ENCODE peak calls at places on chromosomes 16 and 17, in eight cellular contexts. One of them, this sample, is unnamed.

GRCh38 chr17:15289285-15290185 is 24.4 kb upstream of the PMP22 start:
- DNase-seq in ascending aorta: no peak
- DNase-seq in IMR-90: peak; percentile 89
- DNase-seq in right lobe of liver: no peak
- DNase-seq in tibial nerve: no peak
- DNase-seq in effector memory CD4-positive, alpha-beta T cell: no peak
- DNase-seq in pancreas: no peak
- DNase-seq in colonic mucosa: no peak
- DNase-seq in this sample: no peak

GRCh38 chr17:70169707-70170597 is 620 bp downstream of the KCNJ2 start:
- DNase-seq in ascending aorta: no peak
- DNase-seq in IMR-90: peak; percentile 55
- DNase-seq in right lobe of liver: no peak
- DNase-seq in tibial nerve: no peak
- DNase-seq in effector memory CD4-positive, alpha-beta T cell: no peak
- DNase-seq in pancreas: no peak
- DNase-seq in colonic mucosa: no peak
- DNase-seq in this sample: no peak

GRCh38 chr16:88815901-88816589 is 4.3 kb upstream of the APRT start:
- DNase-seq in ascending aorta: no peak
- DNase-seq in IMR-90: no peak
- DNase-seq in right lobe of liver: no peak
- DNase-seq in tibial nerve: no peak
- DNase-seq in effector memory CD4-positive, alpha-beta T cell: no peak
- DNase-seq in pancreas: no peak
- DNase-seq in colonic mucosa: peak; percentile 62
- DNase-seq in this sample: no peak

GRCh38 chr17:40023590-40024292 is 8.5 kb downstream of the CSF3 start:
- DNase-seq in ascending aorta: no peak
- DNase-seq in IMR-90: no peak
- DNase-seq in right lobe of liver: no peak
- DNase-seq in tibial nerve: no peak
- DNase-seq in effector memory CD4-positive, alpha-beta T cell: no peak
- DNase-seq in pancreas: peak; percentile 70
- DNase-seq in colonic mucosa: peak; percentile 92
- DNase-seq in this sample: no peak

GRCh38 chr16:64893386-64893785 is 228.5 kb downstream of the CDH11 start:
- DNase-seq in ascending aorta: no peak
- DNase-seq in IMR-90: peak; percentile 21
- DNase-seq in right lobe of liver: no peak
- DNase-seq in tibial nerve: no peak
- DNase-seq in effector memory CD4-positive, alpha-beta T cell: no peak
- DNase-seq in pancreas: no peak
- DNase-seq in colonic mucosa: no peak
- DNase-seq in this sample: no peak

GRCh38 chr17:67853703-67854102 is 28.4 kb downstream of the BPTF start:
- DNase-seq in ascending aorta: no peak
- DNase-seq in IMR-90: no peak
- DNase-seq in right lobe of liver: no peak
- DNase-seq in tibial nerve: no peak
- DNase-seq in effector memory CD4-positive, alpha-beta T cell: no peak
- DNase-seq in pancreas: no peak
- DNase-seq in colonic mucosa: no peak
- DNase-seq in this sample: no peak

GRCh38 chr17:1498233-1498632 is 5.7 kb upstream of the MYO1C start:
- DNase-seq in ascending aorta: no peak
- DNase-seq in IMR-90: no peak
- DNase-seq in right lobe of liver: no peak
- DNase-seq in tibial nerve: no peak
- DNase-seq in effector memory CD4-positive, alpha-beta T cell: no peak
- DNase-seq in pancreas: no peak
- DNase-seq in colonic mucosa: no peak
- DNase-seq in this sample: no peak

GRCh38 chr17:47935961-47936360 is 5.4 kb upstream of the PNPO start:
- DNase-seq in ascending aorta: no peak
- DNase-seq in IMR-90: peak; percentile 85
- DNase-seq in right lobe of liver: no peak
- DNase-seq in tibial nerve: no peak
- DNase-seq in effector memory CD4-positive, alpha-beta T cell: no peak
- DNase-seq in pancreas: no peak
- DNase-seq in colonic mucosa: no peak
- DNase-seq in this sample: no peak

GRCh38 chr17:67027031-67027628 is 17.2 kb upstream of the CACNG1 start:
- DNase-seq in ascending aorta: no peak
- DNase-seq in IMR-90: peak; percentile 17
- DNase-seq in right lobe of liver: no peak
- DNase-seq in tibial nerve: no peak
- DNase-seq in effector memory CD4-positive, alpha-beta T cell: no peak
- DNase-seq in pancreas: no peak
- DNase-seq in colonic mucosa: no peak
- DNase-seq in this sample: no peak

GRCh38 chr16:72247821-72248253 is 75.9 kb upstream of the PMFBP1 start:
- DNase-seq in ascending aorta: no peak
- DNase-seq in IMR-90: peak; percentile 29
- DNase-seq in right lobe of liver: no peak
- DNase-seq in tibial nerve: no peak
- DNase-seq in effector memory CD4-positive, alpha-beta T cell: no peak
- DNase-seq in pancreas: peak; percentile 53
- DNase-seq in colonic mucosa: no peak
- DNase-seq in this sample: no peak

GRCh38 chr16:502179-502943 is 25.2 kb upstream of the CAPN15 start:
- DNase-seq in ascending aorta: no peak
- DNase-seq in IMR-90: no peak
- DNase-seq in right lobe of liver: peak; percentile 88
- DNase-seq in tibial nerve: no peak
- DNase-seq in effector memory CD4-positive, alpha-beta T cell: no peak
- DNase-seq in pancreas: no peak
- DNase-seq in colonic mucosa: peak; percentile 87
- DNase-seq in this sample: peak; percentile 70

GRCh38 chr17:19905514-19905913 is 37.8 kb upstream of the ULK2 start:
- DNase-seq in ascending aorta: no peak
- DNase-seq in IMR-90: no peak
- DNase-seq in right lobe of liver: no peak
- DNase-seq in tibial nerve: no peak
- DNase-seq in effector memory CD4-positive, alpha-beta T cell: no peak
- DNase-seq in pancreas: no peak
- DNase-seq in colonic mucosa: no peak
- DNase-seq in this sample: no peak

GRCh38 chr16:29720703-29721102 is 25.1 kb downstream of the C16orf54 start:
- DNase-seq in ascending aorta: no peak
- DNase-seq in IMR-90: no peak
- DNase-seq in right lobe of liver: no peak
- DNase-seq in tibial nerve: no peak
- DNase-seq in effector memory CD4-positive, alpha-beta T cell: no peak
- DNase-seq in pancreas: no peak
- DNase-seq in colonic mucosa: no peak
- DNase-seq in this sample: no peak

GRCh38 chr16:30004811-30005242 is 6.0 kb downstream of the DOC2A start:
- DNase-seq in ascending aorta: no peak
- DNase-seq in IMR-90: no peak
- DNase-seq in right lobe of liver: no peak
- DNase-seq in tibial nerve: no peak
- DNase-seq in effector memory CD4-positive, alpha-beta T cell: no peak
- DNase-seq in pancreas: no peak
- DNase-seq in colonic mucosa: no peak
- DNase-seq in this sample: no peak

GRCh38 chr16:12337776-12338655 is 361.5 kb downstream of the SNX29 start:
- DNase-seq in ascending aorta: no peak
- DNase-seq in IMR-90: peak; percentile 60
- DNase-seq in right lobe of liver: no peak
- DNase-seq in tibial nerve: no peak
- DNase-seq in effector memory CD4-positive, alpha-beta T cell: no peak
- DNase-seq in pancreas: no peak
- DNase-seq in colonic mucosa: no peak
- DNase-seq in this sample: no peak

GRCh38 chr17:41863074-41863843 is 2.0 kb downstream of the KLHL11 start:
- DNase-seq in ascending aorta: no peak
- DNase-seq in IMR-90: no peak
- DNase-seq in right lobe of liver: no peak
- DNase-seq in tibial nerve: no peak
- DNase-seq in effector memory CD4-positive, alpha-beta T cell: no peak
- DNase-seq in pancreas: no peak
- DNase-seq in colonic mucosa: no peak
- DNase-seq in this sample: no peak

GRCh38 chr16:4704491-4704890 is 11.1 kb downstream of the NUDT16L1 start:
- DNase-seq in ascending aorta: no peak
- DNase-seq in IMR-90: no peak
- DNase-seq in right lobe of liver: no peak
- DNase-seq in tibial nerve: no peak
- DNase-seq in effector memory CD4-positive, alpha-beta T cell: no peak
- DNase-seq in pancreas: no peak
- DNase-seq in colonic mucosa: no peak
- DNase-seq in this sample: no peak

GRCh38 chr16:4706871-4707270 is 13.5 kb downstream of the NUDT16L1 start:
- DNase-seq in ascending aorta: no peak
- DNase-seq in IMR-90: no peak
- DNase-seq in right lobe of liver: no peak
- DNase-seq in tibial nerve: no peak
- DNase-seq in effector memory CD4-positive, alpha-beta T cell: no peak
- DNase-seq in pancreas: no peak
- DNase-seq in colonic mucosa: no peak
- DNase-seq in this sample: no peak

GRCh38 chr16:4702466-4702808 is 9.1 kb downstream of the NUDT16L1 start:
- DNase-seq in ascending aorta: no peak
- DNase-seq in IMR-90: no peak
- DNase-seq in right lobe of liver: peak; percentile 73
- DNase-seq in tibial nerve: no peak
- DNase-seq in effector memory CD4-positive, alpha-beta T cell: no peak
- DNase-seq in pancreas: no peak
- DNase-seq in colonic mucosa: peak; percentile 37
- DNase-seq in this sample: no peak

GRCh38 chr16:4703906-4704305 is 10.5 kb downstream of the NUDT16L1 start:
- DNase-seq in ascending aorta: no peak
- DNase-seq in IMR-90: no peak
- DNase-seq in right lobe of liver: no peak
- DNase-seq in tibial nerve: no peak
- DNase-seq in effector memory CD4-positive, alpha-beta T cell: no peak
- DNase-seq in pancreas: no peak
- DNase-seq in colonic mucosa: no peak
- DNase-seq in this sample: no peak

GRCh38 chr16:4704913-4705312 is 11.6 kb downstream of the NUDT16L1 start:
- DNase-seq in ascending aorta: no peak
- DNase-seq in IMR-90: no peak
- DNase-seq in right lobe of liver: no peak
- DNase-seq in tibial nerve: no peak
- DNase-seq in effector memory CD4-positive, alpha-beta T cell: no peak
- DNase-seq in pancreas: no peak
- DNase-seq in colonic mucosa: no peak
- DNase-seq in this sample: no peak
- H3K36me3 ChIP-seq in ascending aorta: peaks cover 70% of the 10 kb centered on the region
- H3K36me3 ChIP-seq in IMR-90: peaks cover 43% of the 10 kb centered on the region
- H3K36me3 ChIP-seq in right lobe of liver: peaks cover 29% of the 10 kb centered on the region
- H3K36me3 ChIP-seq in tibial nerve: peaks cover 5% of the 10 kb centered on the region
- H3K36me3 ChIP-seq in effector memory CD4-positive, alpha-beta T cell: peaks cover 31% of the 10 kb centered on the region
- H3K36me3 ChIP-seq in pancreas: no peaks in the 10 kb centered on the region
- H3K36me3 ChIP-seq in colonic mucosa: peaks cover 6% of the 10 kb centered on the region
- H3K36me3 ChIP-seq in this sample: no peaks in the 10 kb centered on the region

GRCh38 chr16:1548234-1548633 is 14.8 kb downstream of the TMEM204 start:
- DNase-seq in ascending aorta: no peak
- DNase-seq in IMR-90: no peak
- DNase-seq in right lobe of liver: no peak
- DNase-seq in tibial nerve: no peak
- DNase-seq in effector memory CD4-positive, alpha-beta T cell: no peak
- DNase-seq in pancreas: no peak
- DNase-seq in colonic mucosa: no peak
- DNase-seq in this sample: no peak
- H3K4me1 ChIP-seq in ascending aorta: peaks cover 22% of the 10 kb centered on the region
- H3K4me1 ChIP-seq in IMR-90: peaks cover 3% of the 10 kb centered on the region
- H3K4me1 ChIP-seq in right lobe of liver: peaks cover 18% of the 10 kb centered on the region
- H3K4me1 ChIP-seq in tibial nerve: peaks cover 74% of the 10 kb centered on the region
- H3K4me1 ChIP-seq in effector memory CD4-positive, alpha-beta T cell: peaks cover 34% of the 10 kb centered on the region
- H3K4me1 ChIP-seq in pancreas: no peaks in the 10 kb centered on the region
- H3K4me1 ChIP-seq in colonic mucosa: peaks cover 5% of the 10 kb centered on the region
- H3K4me1 ChIP-seq in this sample: no peaks in the 10 kb centered on the region

DNA sequence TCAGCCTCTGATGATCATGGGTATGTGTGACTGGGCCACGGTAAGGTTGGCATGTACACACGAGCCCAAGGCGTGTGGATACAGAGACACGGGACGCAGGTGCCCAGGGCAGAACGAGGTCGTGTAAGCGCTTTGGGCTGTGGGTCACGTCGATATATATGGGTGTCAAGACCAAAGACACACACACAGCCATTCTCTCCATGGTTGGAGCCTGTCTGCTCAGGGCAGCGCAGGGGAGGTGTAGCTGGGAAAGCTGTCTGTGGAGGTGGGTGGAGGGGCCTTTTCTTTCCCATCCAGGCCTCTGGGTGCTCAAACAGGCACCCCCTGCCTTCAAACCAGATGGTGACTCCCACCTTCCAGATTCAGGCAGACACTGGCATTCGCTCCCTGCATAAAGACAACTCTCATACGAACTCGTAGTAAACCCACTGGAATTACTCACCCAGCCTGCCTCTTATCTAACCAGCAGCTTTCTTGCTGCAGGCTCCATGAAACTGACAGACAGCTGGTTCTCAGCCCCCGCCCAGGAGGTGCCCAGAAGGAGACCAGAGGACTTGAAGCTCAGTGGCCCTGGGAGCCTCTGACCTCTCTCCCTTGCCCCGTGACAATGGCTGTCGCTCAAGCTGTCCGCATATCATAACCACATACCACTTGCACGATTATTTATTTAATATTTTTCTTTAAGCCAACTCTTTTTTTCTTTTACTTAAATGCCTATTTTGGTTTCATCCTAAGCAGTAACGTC is 237.1 kb downstream of the KATNIP start:
- DNase-seq in ascending aorta: no peak
- DNase-seq in IMR-90: no peak
- DNase-seq in right lobe of liver: no peak
- DNase-seq in tibial nerve: no peak
- DNase-seq in effector memory CD4-positive, alpha-beta T cell: no peak
- DNase-seq in pancreas: no peak
- DNase-seq in colonic mucosa: no peak
- DNase-seq in this sample: no peak
- H3K36me3 ChIP-seq in ascending aorta: no peaks in the 10 kb centered on the region
- H3K36me3 ChIP-seq in IMR-90: no peaks in the 10 kb centered on the region
- H3K36me3 ChIP-seq in right lobe of liver: no peaks in the 10 kb centered on the region
- H3K36me3 ChIP-seq in tibial nerve: no peaks in the 10 kb centered on the region
- H3K36me3 ChIP-seq in effector memory CD4-positive, alpha-beta T cell: no peaks in the 10 kb centered on the region
- H3K36me3 ChIP-seq in pancreas: no peaks in the 10 kb centered on the region
- H3K36me3 ChIP-seq in colonic mucosa: no peaks in the 10 kb centered on the region
- H3K36me3 ChIP-seq in this sample: no peaks in the 10 kb centered on the region

DNA sequence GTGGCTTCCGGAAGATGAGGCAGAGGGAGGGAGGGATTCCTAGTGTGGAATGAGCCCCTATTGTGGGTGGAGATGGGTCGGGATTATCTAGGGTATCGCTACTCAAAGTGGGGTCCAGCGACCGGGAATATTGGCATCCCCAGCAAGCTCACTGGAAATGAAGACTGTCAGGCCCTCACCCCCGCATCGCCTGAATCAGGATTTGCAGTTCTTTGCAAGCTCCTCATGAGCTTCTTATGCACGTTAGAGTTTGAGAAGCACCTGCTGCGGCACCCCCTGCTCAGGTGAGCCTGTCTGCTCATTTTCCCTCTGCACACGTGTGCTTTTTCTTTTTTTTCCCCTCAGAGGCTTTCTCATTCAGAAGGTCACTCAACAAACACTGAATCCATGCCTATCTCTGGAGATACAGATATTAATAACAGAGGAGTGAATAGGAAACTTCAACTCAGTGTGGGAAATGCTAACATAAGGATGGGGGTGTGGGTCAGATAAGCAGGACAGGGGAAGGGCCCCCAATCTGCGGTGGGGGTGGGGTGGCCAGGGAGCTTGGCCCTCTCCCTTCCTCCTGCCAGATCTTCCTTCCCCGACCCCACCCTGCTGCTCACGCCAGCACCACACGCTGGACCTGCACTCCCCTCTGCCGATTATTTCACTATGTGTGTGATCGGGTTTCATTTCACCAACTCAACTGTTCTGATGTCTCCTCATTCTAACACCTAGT is 67.7 kb upstream of the NFAT5 start:
- DNase-seq in ascending aorta: no peak
- DNase-seq in IMR-90: no peak
- DNase-seq in right lobe of liver: no peak
- DNase-seq in tibial nerve: no peak
- DNase-seq in effector memory CD4-positive, alpha-beta T cell: no peak
- DNase-seq in pancreas: no peak
- DNase-seq in colonic mucosa: no peak
- DNase-seq in this sample: no peak
- H3K4me1 ChIP-seq in ascending aorta: no peaks in the 10 kb centered on the region
- H3K4me1 ChIP-seq in IMR-90: no peaks in the 10 kb centered on the region
- H3K4me1 ChIP-seq in right lobe of liver: no peaks in the 10 kb centered on the region
- H3K4me1 ChIP-seq in tibial nerve: no peaks in the 10 kb centered on the region
- H3K4me1 ChIP-seq in effector memory CD4-positive, alpha-beta T cell: no peaks in the 10 kb centered on the region
- H3K4me1 ChIP-seq in pancreas: peaks cover 4% of the 10 kb centered on the region
- H3K4me1 ChIP-seq in colonic mucosa: no peaks in the 10 kb centered on the region
- H3K4me1 ChIP-seq in this sample: peaks cover 25% of the 10 kb centered on the region

This sample was measured in Caco-2.